ENCODE peak calls at places on chromosomes 2 and 18, in eight cellular contexts. G is NCI-H2081; J is activated CD8-positive, alpha-beta T cell treated with anti-CD3 and anti-CD28 coated beads for 36 hours; R is heart right ventricle; M is mesendoderm; L is WTC11; Z is effector memory CD8-positive, alpha-beta T cell; Y is activated CD8-positive, alpha-beta memory T cell treated with anti-CD3 and anti-CD28 coated beads, Interleukin-2, amount 50 U/mL, for 48 hours. E is an unnamed sample.

GRCh38 chr2:232369126-232369955 is 9.2 kb upstream of the ALPP start:
- DNase-seq in M (no peak), G (no peak), J (no peak), Z (no peak), L (peak), Y (no peak), R (no peak), E (peak)

GRCh38 chr2:202790676-202791075 is 80.9 kb downstream of the ICA1L start:
- DNase-seq in J (no peak), R (no peak), M (peak), Z (no peak), G (no peak), L (no peak), Y (no peak), E (no peak)

GRCh38 chr2:157898591-157898996 is 22.5 kb upstream of the ACVR1 start:
- DNase-seq in L (no peak), Z (no peak), M (peak), R (no peak), Y (peak), G (no peak), J (peak), E (no peak)

GRCh38 chr18:56748698-56749268 is 97.6 kb downstream of the WDR7 start:
- DNase-seq in J (peak), L (no peak), R (no peak), M (peak), Z (no peak), G (peak), Y (no peak), E (no peak)

GRCh38 chr2:109662889-109663288 is 48.7 kb downstream of the SOWAHC start:
- DNase-seq in Z (no peak), R (no peak), M (peak), L (no peak), G (no peak), Y (no peak), J (no peak), E (no peak)

GRCh38 chr2:143161982-143162837 is 33.0 kb downstream of the ARHGAP15 start:
- DNase-seq in G (peak), Z (peak), M (peak), Y (no peak), J (peak), L (peak), R (no peak), E (no peak)

GRCh38 chr2:12661472-12661871 is 55.3 kb upstream of the TRIB2 start:
- DNase-seq in L (no peak), J (no peak), M (no peak), R (no peak), G (no peak), Y (no peak), Z (no peak), E (no peak)

GRCh38 chr2:46967990-46968647 is 52.5 kb upstream of the MCFD2 start:
- DNase-seq in Z (no peak), J (no peak), M (peak), Y (no peak), G (no peak), L (no peak), R (peak), E (no peak)

GRCh38 chr2:173062806-173063205 is 12.8 kb upstream of the MAP3K20 start:
- DNase-seq in G (no peak), M (no peak), Z (no peak), R (no peak), L (no peak), J (no peak), Y (no peak), E (no peak)

GRCh38 chr2:235170536-235171510 is 219.0 kb downstream of the SH3BP4 start:
- DNase-seq in Z (no peak), G (peak), M (peak), L (peak), J (no peak), Y (no peak), R (no peak), E (peak)

GRCh38 chr2:172921538-172922236 is 154.0 kb upstream of the MAP3K20 start:
- DNase-seq in G (no peak), L (no peak), M (peak), R (no peak), J (no peak), Y (no peak), Z (no peak), E (no peak)

GRCh38 chr2:3319134-3319533 is 58.5 kb downstream of the EIPR1 start:
- DNase-seq in M (no peak), G (no peak), L (no peak), J (no peak), Z (no peak), Y (no peak), R (no peak), E (no peak)

GRCh38 chr2:196515608-196516007 is 123.9 kb upstream of the CCDC150 start:
- DNase-seq in L (no peak), G (no peak), M (no peak), Z (no peak), R (no peak), J (no peak), Y (no peak), E (no peak)

GRCh38 chr2:22788749-22789148 is 596.2 kb upstream of the KLHL29 start:
- DNase-seq in R (no peak), M (no peak), Y (no peak), L (no peak), G (no peak), Z (no peak), J (no peak), E (no peak)

GRCh38 chr2:102251042-102251848 is 60.1 kb upstream of the IL1RL1 start:
- DNase-seq in Z (peak), Y (peak), L (peak), R (peak), M (peak), G (no peak), J (peak), E (peak)

GRCh38 chr18:55779711-55780590 is 192.0 kb upstream of the TCF4 start:
- DNase-seq in J (peak), Y (no peak), M (peak), L (peak), G (peak), R (peak), Z (no peak), E (peak)

GRCh38 chr2:16321872-16322271 is 343.8 kb downstream of the CYRIA start:
- DNase-seq in G (no peak), Y (no peak), L (no peak), J (no peak), R (no peak), Z (no peak), M (peak), E (no peak)

GRCh38 chr2:206064077-206064476 is 21.9 kb downstream of the INO80D start:
- DNase-seq in R (no peak), L (no peak), Y (no peak), Z (no peak), J (no peak), M (no peak), G (no peak), E (no peak)

GRCh38 chr2:143254108-143254507 is 124.9 kb downstream of the ARHGAP15 start:
- DNase-seq in R (no peak), Y (no peak), L (no peak), M (no peak), J (peak), G (no peak), Z (peak), E (no peak)

GRCh38 chr2:231376857-231377256 is 18.7 kb upstream of the B3GNT7 start:
- DNase-seq in Z (no peak), L (peak), J (no peak), G (no peak), R (no peak), M (peak), Y (no peak), E (no peak)

GRCh38 chr2:222418734-222419133 is 5.6 kb upstream of the SGPP2 start:
- DNase-seq in L (no peak), Z (no peak), M (no peak), J (no peak), R (no peak), G (no peak), Y (no peak), E (no peak)

GRCh38 chr2:108945969-108946368 is 43.1 kb downstream of the EDAR start:
- DNase-seq in J (no peak), G (no peak), M (no peak), Z (no peak), L (no peak), R (peak), Y (no peak), E (no peak)

GRCh38 chr2:58042486-58042970 is 4.1 kb upstream of the VRK2 start:
- DNase-seq in R (no peak), J (peak), M (no peak), Z (no peak), L (no peak), Y (no peak), G (peak), E (no peak)

GRCh38 chr18:75754433-75754832 is 326.9 kb upstream of the SMIM21 start:
- DNase-seq in L (no peak), R (no peak), Z (no peak), M (no peak), G (no peak), Y (no peak), J (no peak), E (no peak)

GRCh38 chr2:170222298-170222697 is 44.4 kb downstream of the MYO3B start:
- DNase-seq in M (peak), Y (no peak), Z (no peak), J (no peak), R (no peak), L (no peak), G (no peak), E (no peak)

GRCh38 chr2:226953206-226953605 is 117.4 kb downstream of the RHBDD1 start:
- DNase-seq in G (no peak), Y (no peak), M (no peak), Z (no peak), J (no peak), L (no peak), R (no peak), E (no peak)

GRCh38 chr2:180876506-180876905 is 103.9 kb upstream of the UBE2E3 start:
- DNase-seq in Y (no peak), G (no peak), Z (no peak), M (no peak), L (no peak), R (no peak), J (no peak), E (no peak)

GRCh38 chr2:190043441-190043840 is 19.1 kb downstream of the MSTN start:
- DNase-seq in Y (no peak), L (no peak), Z (no peak), G (no peak), M (no peak), J (no peak), R (no peak), E (no peak)

GRCh38 chr18:2985628-2986027 is 27.3 kb downstream of the LPIN2 start:
- DNase-seq in J (peak), L (no peak), Z (no peak), M (no peak), Y (no peak), R (no peak), G (no peak), E (no peak)

GRCh38 chr18:3610818-3611217 is 160.8 kb downstream of the TGIF1 start:
- DNase-seq in Y (no peak), Z (no peak), R (no peak), L (no peak), M (no peak), G (no peak), J (peak), E (no peak)

GRCh38 chr2:53519925-53520629 is 247.5 kb upstream of the CHAC2 start:
- DNase-seq in J (no peak), L (no peak), Z (no peak), G (peak), Y (no peak), M (no peak), R (no peak), E (no peak)